ENCODE peak calls at places on chromosome X, in six cellular contexts. W, D, L, O, X and F are unnamed samples.

GRCh38 chrX:68343551-68343950 is 89.7 kb downstream of the OPHN1 start:
- DNase-seq in W (no peak), D (no peak), L (no peak), O (no peak), X (no peak), F (no peak)

GRCh38 chrX:46882266-46882665 is 30.0 kb upstream of the JADE3 start:
- DNase-seq in W (no peak), D (no peak), L (no peak), O (no peak), X (no peak), F (no peak)

GRCh38 chrX:151871244-151871643 is 41.4 kb upstream of the MAGEA4 start:
- DNase-seq in W (no peak), D (no peak), L (no peak), O (peak), X (no peak), F (no peak)

GRCh38 chrX:66110112-66110511 is 53.9 kb upstream of the HEPH start:
- DNase-seq in W (peak), D (peak), L (no peak), O (no peak), X (no peak), F (no peak)

GRCh38 chrX:31021537-31021936 is 50.3 kb downstream of the FTHL17 start:
- DNase-seq in W (no peak), D (no peak), L (no peak), O (no peak), X (no peak), F (no peak)

GRCh38 chrX:107674480-107675364 is 46.4 kb downstream of the PRPS1 start:
- DNase-seq in W (peak), D (no peak), L (no peak), O (no peak), X (no peak), F (no peak)

GRCh38 chrX:70096052-70096451 is 33.8 kb downstream of the OTUD6A start:
- DNase-seq in W (peak), D (no peak), L (no peak), O (peak), X (no peak), F (no peak)

GRCh38 chrX:68286076-68286475 is 147.2 kb downstream of the OPHN1 start:
- DNase-seq in W (no peak), D (no peak), L (no peak), O (no peak), X (no peak), F (no peak)

GRCh38 chrX:24149346-24150050 is at the start of gene ZFX:
- DNase-seq in W (peak), D (peak), L (peak), O (peak), X (no peak), F (peak)

GRCh38 chrX:104679175-104679574 is 113.2 kb downstream of the IL1RAPL2 start:
- DNase-seq in W (no peak), D (no peak), L (no peak), O (no peak), X (no peak), F (no peak)

GRCh38 chrX:46572295-46572936 is 1.1 kb upstream of the CHST7 start:
- DNase-seq in W (peak), D (no peak), L (no peak), O (no peak), X (peak), F (no peak)

GRCh38 chrX:153968754-153969124 is 2.9 kb downstream of the HCFC1 start:
- DNase-seq in W (no peak), D (no peak), L (no peak), O (no peak), X (no peak), F (no peak)

GRCh38 chrX:72001906-72002305 is 91.3 kb downstream of the NHSL2 start:
- DNase-seq in W (no peak), D (no peak), L (no peak), O (no peak), X (no peak), F (no peak)

GRCh38 chrX:21905976-21906375 is 34.5 kb upstream of the SMS start:
- DNase-seq in W (no peak), D (no peak), L (no peak), O (no peak), X (no peak), F (no peak)

GRCh38 chrX:15336023-15336413 is 695 bp upstream of the PIGA start:
- DNase-seq in W (peak), D (no peak), L (no peak), O (no peak), X (no peak), F (no peak)

GRCh38 chrX:130994671-130995070 is 63.5 kb upstream of the ARHGAP36 start:
- DNase-seq in W (peak), D (no peak), L (peak), O (no peak), X (no peak), F (no peak)

GRCh38 chrX:107273795-107274194 is 67.4 kb downstream of the DNAAF6 start:
- DNase-seq in W (no peak), D (no peak), L (no peak), O (no peak), X (no peak), F (no peak)

GRCh38 chrX:31551913-31552312 is 480.1 kb upstream of the FTHL17 start:
- DNase-seq in W (no peak), D (no peak), L (no peak), O (no peak), X (no peak), F (no peak)

GRCh38 chrX:68163446-68163845 is 269.8 kb downstream of the OPHN1 start:
- DNase-seq in W (no peak), D (no peak), L (no peak), O (no peak), X (no peak), F (no peak)

DNA sequence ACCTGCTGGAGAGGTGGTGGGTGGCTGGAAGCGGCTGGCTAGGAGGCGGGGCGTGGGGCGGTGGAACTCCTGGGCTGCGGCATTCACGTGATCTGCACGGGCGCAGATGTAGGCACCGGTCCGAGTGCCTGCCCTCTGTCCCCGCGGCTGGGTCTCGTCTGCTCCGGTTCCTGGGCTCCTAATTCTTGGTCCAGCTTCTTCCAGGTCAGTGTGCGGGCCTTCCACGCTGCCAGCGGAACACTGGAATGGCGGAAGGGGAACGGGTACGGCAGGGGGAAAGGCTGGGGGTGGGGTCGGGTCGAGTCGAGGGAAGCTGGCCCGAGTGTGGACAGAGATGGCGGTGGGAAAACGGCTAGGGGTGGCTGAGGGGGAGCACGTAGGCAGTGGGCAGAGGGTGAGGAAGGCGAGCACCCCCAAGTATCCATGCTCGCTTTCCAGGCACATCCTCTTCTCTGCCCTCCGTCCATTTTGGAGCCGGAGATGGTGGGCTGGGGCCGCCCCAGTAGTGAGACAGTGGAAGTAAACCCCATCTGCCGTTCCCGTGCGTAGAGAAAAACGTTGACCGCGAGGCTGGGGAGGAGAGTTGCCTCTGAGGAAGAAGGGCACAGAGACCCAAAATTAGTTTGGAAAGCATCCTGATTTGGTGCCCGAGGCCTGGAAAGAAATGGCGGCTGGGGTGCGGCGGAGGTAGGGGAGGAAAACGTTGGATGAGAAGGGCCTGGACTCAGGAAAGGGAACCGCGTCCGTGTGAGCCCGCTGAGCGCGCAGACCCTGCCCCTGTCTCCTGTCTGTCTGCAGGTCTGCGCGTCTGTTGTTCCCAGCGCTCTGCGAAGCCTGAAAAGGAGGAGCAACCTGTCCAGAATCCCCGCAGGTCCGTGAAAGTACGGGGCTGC is at the start of gene TCEAL4:
- DNase-seq in W (no peak), D (peak), L (peak), O (no peak), X (no peak), F (no peak)
- TF ChIP-seq POLR2A in W (no peak), D (no peak), L (no peak), O (peak), X (peak), F (no peak)

GRCh38 chrX:73851014-73852009 is 288.3 kb downstream of the CHIC1 start:
- DNase-seq in W (peak), D (peak), L (no peak), O (no peak), X (peak), F (no peak)
- TF ChIP-seq POLR2AphosphoS5 in W (no peak), D (peak), L (no peak), O (no peak), X (peak), F (no peak)

DNA sequence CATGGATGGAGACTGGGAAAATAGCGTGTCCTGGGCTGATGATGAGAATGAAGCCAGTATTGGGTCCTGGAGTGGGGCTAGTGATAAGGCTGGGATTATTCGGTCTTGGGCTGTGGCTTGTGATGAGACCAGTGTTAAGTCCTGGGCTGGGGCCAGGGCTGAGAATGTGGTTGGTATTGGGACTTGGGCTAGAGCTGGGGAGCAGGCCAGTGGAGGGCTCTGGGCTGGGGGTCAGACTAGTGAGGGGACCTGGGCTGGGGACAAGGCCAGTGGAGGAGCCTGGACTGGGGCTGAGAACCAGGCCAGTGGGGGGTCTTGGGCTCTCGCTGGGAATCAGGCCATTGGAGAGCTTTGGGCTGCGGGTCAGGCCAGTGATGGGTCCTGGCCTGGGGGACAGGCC is 6.7 kb downstream of the ARMCX4 start:
- DNase-seq in W (no peak), D (no peak), L (no peak), O (no peak), X (no peak), F (no peak)
- TF ChIP-seq TAF1 in W (no peak), D (no peak), L (no peak), O (no peak), X (no peak), F (no peak)

DNA sequence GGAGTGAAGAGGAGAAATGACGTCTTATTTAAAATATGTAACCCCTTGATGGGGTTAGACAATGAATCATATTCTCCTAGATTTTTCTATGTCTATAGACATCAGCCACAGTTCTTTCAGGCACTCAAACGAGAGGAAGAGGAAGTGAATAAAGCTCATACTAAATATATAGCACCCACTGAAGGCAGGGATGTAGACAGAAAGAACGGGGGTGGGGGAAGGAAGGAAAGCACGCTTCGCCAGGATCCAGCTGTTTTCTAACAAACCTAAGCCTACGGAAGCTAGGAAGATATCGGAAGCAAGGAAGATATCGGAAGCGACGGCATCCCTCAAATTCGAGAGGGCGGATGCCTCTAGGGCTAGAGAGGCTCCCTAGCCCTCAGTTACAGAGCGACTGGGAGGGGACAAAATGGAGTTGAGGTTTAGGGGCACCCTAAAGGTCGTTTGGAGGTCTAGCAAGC is 708 bp downstream of the ACSL4 start:
- DNase-seq in W (peak), D (no peak), L (peak), O (no peak), X (no peak), F (peak)
- TF ChIP-seq POLR2A in W (no peak), D (no peak), L (no peak), O (no peak), X (no peak), F (no peak)

GRCh38 chrX:97401154-97401553 is 517.4 kb downstream of the RPA4 start:
- DNase-seq in W (no peak), D (no peak), L (no peak), O (peak), X (peak), F (no peak)
- TF ChIP-seq POLR2AphosphoS5 in W (no peak), D (no peak), L (no peak), O (no peak), X (no peak), F (no peak)

DNA sequence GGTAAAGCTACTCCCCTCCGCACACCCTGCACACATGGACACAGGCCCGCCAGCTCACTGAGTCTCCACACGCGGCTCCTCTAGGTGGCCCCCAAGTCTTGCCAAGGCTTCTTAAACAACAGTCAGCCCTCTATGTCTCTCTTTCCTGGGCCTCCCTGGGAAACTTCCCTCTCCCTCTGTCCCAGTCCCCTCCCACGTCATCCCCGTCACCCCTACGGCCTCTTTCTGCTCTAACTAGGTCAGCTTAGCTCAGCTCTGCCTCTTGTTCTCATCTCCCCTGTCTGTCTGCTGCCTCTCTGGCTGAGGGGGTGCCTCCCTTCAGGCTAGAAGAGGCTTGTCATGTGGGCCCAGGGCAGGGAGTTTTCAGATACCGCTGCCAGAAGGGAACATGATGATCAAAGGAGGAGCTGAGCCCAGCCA is 38.8 kb downstream of the SEPTIN6 start:
- DNase-seq in W (no peak), D (no peak), L (no peak), O (no peak), X (no peak), F (no peak)
- TF ChIP-seq TAF1 in W (no peak), D (no peak), L (no peak), O (no peak), X (no peak), F (no peak)

DNA sequence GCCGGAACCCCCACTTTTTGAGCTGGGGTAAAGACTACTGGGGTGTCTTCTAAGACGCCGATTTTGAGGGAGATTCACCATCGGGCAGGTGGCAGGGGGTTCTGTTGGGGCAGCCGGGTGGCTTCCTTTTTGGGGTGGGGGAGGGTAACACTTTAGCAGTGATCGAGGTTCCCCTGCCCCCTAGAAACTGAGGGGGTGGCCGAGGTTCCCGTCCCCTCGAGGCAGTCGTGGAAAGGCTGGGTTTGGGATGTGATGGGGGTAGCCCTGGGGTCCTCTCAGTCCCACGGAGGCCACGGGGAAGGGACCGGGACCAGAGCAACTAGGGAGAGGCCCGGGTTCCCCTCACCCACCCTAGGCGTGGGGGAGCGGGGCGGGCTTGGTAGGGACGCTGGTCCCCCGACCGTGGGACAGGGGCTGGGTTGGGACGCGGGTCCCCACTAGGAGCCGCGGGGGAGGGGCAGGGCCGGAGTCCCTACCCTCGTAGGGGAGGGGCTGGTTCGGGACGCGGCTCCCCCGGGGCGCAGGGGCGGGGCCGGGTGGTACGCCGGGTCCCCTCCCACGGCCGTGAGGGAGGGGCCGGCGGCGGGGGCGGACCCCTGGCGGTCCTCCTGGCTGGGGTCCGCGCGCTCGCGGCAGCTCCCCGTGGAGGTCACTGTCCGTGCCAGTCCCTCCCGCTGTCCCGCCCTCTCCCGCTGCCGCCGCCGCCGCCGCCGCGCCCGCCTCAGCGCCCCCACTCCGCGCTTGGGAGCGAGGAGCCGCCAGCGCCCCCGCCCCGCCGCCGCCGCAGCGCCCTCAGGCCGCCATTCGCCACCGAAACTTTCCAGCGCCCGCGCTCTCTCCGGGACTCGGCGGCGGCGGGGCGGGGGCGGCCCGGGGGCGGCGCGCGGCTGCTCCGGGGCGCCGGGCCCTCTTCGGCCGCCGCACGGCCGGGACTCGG is at the start of gene TBL1X:
- DNase-seq in W (peak), D (peak), L (peak), O (peak), X (no peak), F (peak)
- TF ChIP-seq POLR2A in W (no peak), D (no peak), L (no peak), O (no peak), X (peak), F (no peak)